ENCODE peak calls at places on chromosome 18, in ten cellular contexts. S is NCI-H1694; Y is lower leg skin; A is mesenteric fat pad; D is left lung; K is MCF 10A; N is stimulated activated CD4-positive, alpha-beta T cell treated with anti-CD3 and anti-CD28 coated beads, Interleukin-2, amount 100 ng/mL, for 48 hours; R is glomerular endothelial cell; V is NCI-H2081; C is aorta. L is an unnamed sample.

GRCh38 chr18:21242141-21243040 is at the start of gene GREB1L:
- DNase-seq in S (no peak), Y (peak; percentile 14), A (no peak), D (peak; percentile 84), K (peak; percentile 67), N (peak; percentile 19), R (no peak), V (peak; percentile 60), C (peak; percentile 68), L (peak; percentile 74)

GRCh38 chr18:61554946-61555361 is 221.7 kb downstream of the CDH20 start:
- DNase-seq in S (no peak), Y (no peak), A (no peak), D (no peak), K (no peak), N (no peak), R (no peak), V (no peak), C (no peak), L (no peak)

GRCh38 chr18:2186967-2187366 is 384.3 kb downstream of the METTL4 start:
- DNase-seq in S (no peak), Y (no peak), A (no peak), D (no peak), K (no peak), N (no peak), R (no peak), V (no peak), C (no peak), L (no peak)

GRCh38 chr18:48802543-48803428 is 148.0 kb downstream of the SMAD7 start:
- DNase-seq in S (no peak), Y (no peak), A (peak; percentile 78), D (no peak), K (no peak), N (no peak), R (no peak), V (no peak), C (peak; percentile 62), L (no peak)

GRCh38 chr18:10557085-10557677 is 31.4 kb downstream of the NAPG start:
- DNase-seq in S (no peak), Y (no peak), A (no peak), D (no peak), K (no peak), N (no peak), R (no peak), V (no peak), C (no peak), L (no peak)

GRCh38 chr18:54928236-54928635 is 31.0 kb downstream of the CCDC68 start:
- DNase-seq in S (no peak), Y (no peak), A (no peak), D (no peak), K (no peak), N (no peak), R (no peak), V (no peak), C (no peak), L (no peak)

GRCh38 chr18:13436596-13436995 is 218.0 kb downstream of the LDLRAD4 start:
- DNase-seq in S (no peak), Y (no peak), A (peak; percentile 59), D (no peak), K (no peak), N (no peak), R (no peak), V (no peak), C (no peak), L (no peak)

GRCh38 chr18:48514786-48515185 is 24.0 kb upstream of the CTIF start:
- DNase-seq in S (no peak), Y (no peak), A (no peak), D (no peak), K (no peak), N (no peak), R (no peak), V (peak; percentile 15), C (no peak), L (no peak)

GRCh38 chr18:63322908-63323634 is 3.5 kb upstream of the BCL2 start:
- DNase-seq in S (peak; percentile 67), Y (no peak), A (no peak), D (no peak), K (peak; percentile 80), N (no peak), R (peak; percentile 52), V (peak; percentile 70), C (no peak), L (peak; percentile 30)

GRCh38 chr18:39274535-39274934 is 1708.9 kb upstream of the CELF4 start:
- DNase-seq in S (no peak), Y (no peak), A (no peak), D (no peak), K (peak; percentile 59), N (no peak), R (no peak), V (no peak), C (no peak), L (no peak)

GRCh38 chr18:76496200-76496890 is 1.3 kb upstream of the ZNF516 start:
- DNase-seq in S (no peak), Y (peak; percentile 67), A (no peak), D (peak; percentile 92), K (peak; percentile 39), N (no peak), R (no peak), V (peak; percentile 62), C (peak; percentile 84), L (peak; percentile 51)

GRCh38 chr18:76466410-76466991 is 28.5 kb downstream of the ZNF516 start:
- DNase-seq in S (no peak), Y (no peak), A (peak; percentile 80), D (peak; percentile 81), K (no peak), N (no peak), R (no peak), V (no peak), C (no peak), L (no peak)

GRCh38 chr18:75129717-75130477 is 79.0 kb downstream of the PTGR3 start:
- DNase-seq in S (no peak), Y (peak; percentile 4), A (peak; percentile 60), D (peak; percentile 72), K (no peak), N (no peak), R (no peak), V (no peak), C (no peak), L (no peak)